ENCODE peak calls at places on chromosomes 12 and 14, in seven cellular contexts. One of them, this sample, is unnamed.

GRCh38 chr14:104286086-104286485 is 147.7 kb downstream of the KIF26A start:
- DNase-seq in ovary: no peak
- DNase-seq in H1: no peak
- DNase-seq in endothelial cell of umbilical vein: no peak
- DNase-seq in body of pancreas: no peak
- DNase-seq in HepG2: no peak
- DNase-seq in right lobe of liver: peak; percentile 3
- DNase-seq in this sample: peak; percentile 18

GRCh38 chr12:3684449-3685051 is 68.4 kb downstream of the CRACR2A start:
- DNase-seq in body of pancreas: no peak
- DNase-seq in right lobe of liver: no peak
- DNase-seq in ovary: no peak
- DNase-seq in H1: peak; percentile 23
- DNase-seq in endothelial cell of umbilical vein: no peak
- DNase-seq in HepG2: no peak
- DNase-seq in this sample: no peak

GRCh38 chr12:117140397-117141096 is 41.3 kb upstream of the TESC start:
- DNase-seq in body of pancreas: peak; percentile 46
- DNase-seq in H1: no peak
- DNase-seq in ovary: no peak
- DNase-seq in endothelial cell of umbilical vein: no peak
- DNase-seq in right lobe of liver: peak; percentile 68
- DNase-seq in HepG2: no peak
- DNase-seq in this sample: no peak

GRCh38 chr14:51006781-51007211 is 62.5 kb upstream of the PYGL start:
- DNase-seq in right lobe of liver: peak; percentile 46
- DNase-seq in endothelial cell of umbilical vein: no peak
- DNase-seq in H1: no peak
- DNase-seq in HepG2: no peak
- DNase-seq in body of pancreas: no peak
- DNase-seq in ovary: no peak
- DNase-seq in this sample: no peak

GRCh38 chr14:93987376-93987775 is 9.7 kb upstream of the CCDC197 start:
- DNase-seq in body of pancreas: no peak
- DNase-seq in right lobe of liver: no peak
- DNase-seq in H1: no peak
- DNase-seq in HepG2: no peak
- DNase-seq in ovary: no peak
- DNase-seq in endothelial cell of umbilical vein: no peak
- DNase-seq in this sample: no peak

GRCh38 chr14:33551963-33552362 is 398.9 kb downstream of the EGLN3 start:
- DNase-seq in H1: no peak
- DNase-seq in endothelial cell of umbilical vein: no peak
- DNase-seq in ovary: no peak
- DNase-seq in HepG2: no peak
- DNase-seq in body of pancreas: no peak
- DNase-seq in right lobe of liver: no peak
- DNase-seq in this sample: no peak

GRCh38 chr12:121812921-121813896 is 9.4 kb downstream of the SETD1B start:
- DNase-seq in ovary: peak; percentile 23
- DNase-seq in right lobe of liver: peak; percentile 52
- DNase-seq in H1: no peak
- DNase-seq in endothelial cell of umbilical vein: no peak
- DNase-seq in body of pancreas: no peak
- DNase-seq in HepG2: no peak
- DNase-seq in this sample: peak; percentile 57

GRCh38 chr12:71746983-71747611 is 7.6 kb upstream of the RAB21 start:
- DNase-seq in body of pancreas: peak; percentile 54
- DNase-seq in ovary: peak; percentile 36
- DNase-seq in HepG2: peak; percentile 66
- DNase-seq in right lobe of liver: no peak
- DNase-seq in H1: no peak
- DNase-seq in endothelial cell of umbilical vein: peak; percentile 66
- DNase-seq in this sample: no peak

GRCh38 chr12:78864483-78865296 is at the start of gene SYT1:
- DNase-seq in endothelial cell of umbilical vein: peak; percentile 77
- DNase-seq in H1: peak; percentile 56
- DNase-seq in right lobe of liver: peak; percentile 21
- DNase-seq in body of pancreas: no peak
- DNase-seq in ovary: peak; percentile 76
- DNase-seq in HepG2: no peak
- DNase-seq in this sample: peak; percentile 50

GRCh38 chr14:100303179-100303578 is 3.1 kb downstream of the SLC25A29 start:
- DNase-seq in HepG2: no peak
- DNase-seq in ovary: no peak
- DNase-seq in H1: no peak
- DNase-seq in right lobe of liver: no peak
- DNase-seq in endothelial cell of umbilical vein: no peak
- DNase-seq in body of pancreas: no peak
- DNase-seq in this sample: no peak

GRCh38 chr12:81610955-81611889 is 147.9 kb downstream of the PPFIA2 start:
- DNase-seq in H1: peak; percentile 45
- DNase-seq in body of pancreas: no peak
- DNase-seq in HepG2: peak; percentile 28
- DNase-seq in right lobe of liver: no peak
- DNase-seq in endothelial cell of umbilical vein: peak; percentile 2
- DNase-seq in ovary: no peak
- DNase-seq in this sample: no peak

GRCh38 chr14:94472842-94473241 is 3.2 kb downstream of the SERPINA9 start:
- DNase-seq in H1: no peak
- DNase-seq in HepG2: no peak
- DNase-seq in body of pancreas: no peak
- DNase-seq in right lobe of liver: no peak
- DNase-seq in endothelial cell of umbilical vein: no peak
- DNase-seq in ovary: no peak
- DNase-seq in this sample: peak; percentile 37

GRCh38 chr12:131155131-131155530 is 201.4 kb downstream of the ADGRD1 start:
- DNase-seq in ovary: no peak
- DNase-seq in HepG2: no peak
- DNase-seq in body of pancreas: no peak
- DNase-seq in endothelial cell of umbilical vein: no peak
- DNase-seq in H1: no peak
- DNase-seq in right lobe of liver: no peak
- DNase-seq in this sample: no peak

GRCh38 chr12:10559241-10559640 is 53.6 kb downstream of the EIF2S3B start:
- DNase-seq in ovary: no peak
- DNase-seq in endothelial cell of umbilical vein: no peak
- DNase-seq in HepG2: no peak
- DNase-seq in H1: no peak
- DNase-seq in body of pancreas: no peak
- DNase-seq in right lobe of liver: no peak
- DNase-seq in this sample: peak; percentile 46

GRCh38 chr12:47114481-47114892 is 34.7 kb upstream of the AMIGO2 start:
- DNase-seq in body of pancreas: no peak
- DNase-seq in right lobe of liver: no peak
- DNase-seq in HepG2: no peak
- DNase-seq in H1: no peak
- DNase-seq in endothelial cell of umbilical vein: no peak
- DNase-seq in ovary: no peak
- DNase-seq in this sample: no peak

GRCh38 chr14:100078997-100079561 is 13.9 kb downstream of the EVL start:
- DNase-seq in ovary: no peak
- DNase-seq in H1: peak; percentile 71
- DNase-seq in endothelial cell of umbilical vein: peak; percentile 9
- DNase-seq in right lobe of liver: no peak
- DNase-seq in body of pancreas: no peak
- DNase-seq in HepG2: no peak
- DNase-seq in this sample: peak; percentile 88

GRCh38 chr12:128856791-128857078 is 3.5 kb downstream of the GLT1D1 start:
- DNase-seq in right lobe of liver: no peak
- DNase-seq in body of pancreas: no peak
- DNase-seq in endothelial cell of umbilical vein: no peak
- DNase-seq in HepG2: no peak
- DNase-seq in H1: no peak
- DNase-seq in ovary: no peak
- DNase-seq in this sample: peak; percentile 23

GRCh38 chr14:32039401-32039800 is 37.7 kb upstream of the ARHGAP5 start:
- DNase-seq in endothelial cell of umbilical vein: no peak
- DNase-seq in H1: no peak
- DNase-seq in ovary: no peak
- DNase-seq in HepG2: no peak
- DNase-seq in body of pancreas: no peak
- DNase-seq in right lobe of liver: no peak
- DNase-seq in this sample: no peak

GRCh38 chr14:94953541-94954260 is 183.8 kb upstream of the GSC start:
- DNase-seq in right lobe of liver: no peak
- DNase-seq in HepG2: no peak
- DNase-seq in ovary: no peak
- DNase-seq in H1: no peak
- DNase-seq in body of pancreas: no peak
- DNase-seq in endothelial cell of umbilical vein: no peak
- DNase-seq in this sample: no peak

GRCh38 chr14:36317650-36318049 is 2.8 kb downstream of the MBIP start:
- DNase-seq in HepG2: no peak
- DNase-seq in body of pancreas: no peak
- DNase-seq in endothelial cell of umbilical vein: peak; percentile 16
- DNase-seq in H1: no peak
- DNase-seq in right lobe of liver: no peak
- DNase-seq in ovary: no peak
- DNase-seq in this sample: no peak

GRCh38 chr14:94313991-94314655 is 9.0 kb downstream of the SERPINA6 start:
- DNase-seq in body of pancreas: no peak
- DNase-seq in endothelial cell of umbilical vein: no peak
- DNase-seq in right lobe of liver: no peak
- DNase-seq in ovary: no peak
- DNase-seq in H1: no peak
- DNase-seq in HepG2: no peak
- DNase-seq in this sample: no peak

GRCh38 chr12:19120795-19121194 is 8.7 kb upstream of the PLEKHA5 start:
- DNase-seq in body of pancreas: no peak
- DNase-seq in endothelial cell of umbilical vein: no peak
- DNase-seq in right lobe of liver: no peak
- DNase-seq in HepG2: no peak
- DNase-seq in H1: no peak
- DNase-seq in ovary: no peak
- DNase-seq in this sample: no peak

GRCh38 chr12:47346251-47347019 is 266.7 kb upstream of the AMIGO2 start:
- DNase-seq in H1: no peak
- DNase-seq in HepG2: peak; percentile 93
- DNase-seq in endothelial cell of umbilical vein: no peak
- DNase-seq in ovary: no peak
- DNase-seq in right lobe of liver: no peak
- DNase-seq in body of pancreas: peak; percentile 43
- DNase-seq in this sample: no peak

GRCh38 chr12:84814664-84815245 is 97.8 kb downstream of the SLC6A15 start:
- DNase-seq in endothelial cell of umbilical vein: no peak
- DNase-seq in right lobe of liver: no peak
- DNase-seq in HepG2: no peak
- DNase-seq in ovary: no peak
- DNase-seq in body of pancreas: no peak
- DNase-seq in H1: no peak
- DNase-seq in this sample: no peak

GRCh38 chr12:100927825-100928224 is 133.2 kb downstream of the ANO4 start:
- DNase-seq in ovary: no peak
- DNase-seq in right lobe of liver: no peak
- DNase-seq in H1: no peak
- DNase-seq in endothelial cell of umbilical vein: no peak
- DNase-seq in body of pancreas: no peak
- DNase-seq in HepG2: no peak
- DNase-seq in this sample: no peak

GRCh38 chr14:104295681-104296387 is 157.4 kb downstream of the KIF26A start:
- DNase-seq in endothelial cell of umbilical vein: no peak
- DNase-seq in body of pancreas: no peak
- DNase-seq in H1: no peak
- DNase-seq in right lobe of liver: peak; percentile 13
- DNase-seq in ovary: peak; percentile 20
- DNase-seq in HepG2: no peak
- DNase-seq in this sample: no peak

GRCh38 chr14:99389171-99389826 is 91.4 kb downstream of the SETD3 start:
- DNase-seq in HepG2: peak; percentile 21
- DNase-seq in ovary: peak; percentile 37
- DNase-seq in endothelial cell of umbilical vein: peak; percentile 31
- DNase-seq in right lobe of liver: peak; percentile 57
- DNase-seq in H1: peak; percentile 98
- DNase-seq in body of pancreas: no peak
- DNase-seq in this sample: no peak

GRCh38 chr12:100718212-100718611 is 76.4 kb upstream of the ANO4 start:
- DNase-seq in H1: no peak
- DNase-seq in right lobe of liver: no peak
- DNase-seq in HepG2: no peak
- DNase-seq in ovary: no peak
- DNase-seq in body of pancreas: no peak
- DNase-seq in endothelial cell of umbilical vein: no peak
- DNase-seq in this sample: no peak

GRCh38 chr14:61493239-61493638 is 171.9 kb downstream of the PRKCH start:
- DNase-seq in right lobe of liver: no peak
- DNase-seq in H1: no peak
- DNase-seq in endothelial cell of umbilical vein: peak; percentile 24
- DNase-seq in ovary: no peak
- DNase-seq in HepG2: no peak
- DNase-seq in body of pancreas: no peak
- DNase-seq in this sample: no peak

DNA sequence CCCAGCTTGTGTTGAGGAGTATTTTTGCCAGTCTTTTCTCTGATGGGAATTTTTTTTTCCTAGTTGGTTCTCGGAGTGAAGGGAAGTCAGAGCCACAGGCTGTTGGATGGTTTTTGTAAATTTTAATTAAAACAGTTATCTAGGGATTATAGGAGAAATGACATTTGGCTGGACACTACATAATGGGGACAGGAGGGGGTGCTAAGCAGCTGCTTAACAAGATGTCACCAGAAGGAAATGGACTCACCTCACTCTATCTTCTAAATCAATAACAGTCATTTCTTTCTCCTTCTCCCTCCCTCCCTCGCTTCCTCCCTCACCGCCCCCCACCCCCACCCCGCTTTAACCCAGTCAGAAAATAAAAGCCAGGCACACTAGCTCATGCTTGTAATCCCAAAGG is 93.4 kb upstream of the TMEM233 start:
- DNase-seq in right lobe of liver: no peak
- DNase-seq in ovary: no peak
- DNase-seq in body of pancreas: no peak
- DNase-seq in HepG2: no peak
- DNase-seq in H1: no peak
- DNase-seq in endothelial cell of umbilical vein: no peak
- DNase-seq in this sample: no peak
- TF ChIP-seq CTCF in right lobe of liver: no peak
- TF ChIP-seq CTCF in ovary: no peak
- TF ChIP-seq CTCF in body of pancreas: no peak
- TF ChIP-seq CTCF in HepG2: no peak
- TF ChIP-seq CTCF in H1: peak; percentile 27
- TF ChIP-seq CTCF in endothelial cell of umbilical vein: no peak
- TF ChIP-seq CTCF in this sample: no peak

GRCh38 chr12:11652351-11653040 is 3.0 kb downstream of the ETV6 start:
- DNase-seq in endothelial cell of umbilical vein: peak; percentile 67
- DNase-seq in ovary: no peak
- DNase-seq in right lobe of liver: no peak
- DNase-seq in HepG2: no peak
- DNase-seq in H1: no peak
- DNase-seq in body of pancreas: no peak
- DNase-seq in this sample: peak; percentile 69
- TF ChIP-seq POLR2A in endothelial cell of umbilical vein: no peak
- TF ChIP-seq POLR2A in ovary: no peak
- TF ChIP-seq POLR2A in right lobe of liver: peak; percentile 40
- TF ChIP-seq POLR2A in HepG2: no peak
- TF ChIP-seq POLR2A in H1: no peak
- TF ChIP-seq POLR2A in body of pancreas: no peak
- TF ChIP-seq POLR2A in this sample: no peak

GRCh38 chr14:91997492-91997891 is 42.4 kb downstream of the TRIP11 start:
- DNase-seq in H1: no peak
- DNase-seq in right lobe of liver: no peak
- DNase-seq in ovary: no peak
- DNase-seq in endothelial cell of umbilical vein: peak; percentile 66
- DNase-seq in body of pancreas: no peak
- DNase-seq in HepG2: no peak
- DNase-seq in this sample: no peak
- H3K27ac ChIP-seq in H1: no peak overlapping the region
- H3K27ac ChIP-seq in right lobe of liver: no peak overlapping the region
- H3K27ac ChIP-seq in ovary: no peak overlapping the region
- H3K27ac ChIP-seq in endothelial cell of umbilical vein: peak overlapping the region; percentile 45
- H3K27ac ChIP-seq in body of pancreas: peak overlapping the region; percentile 60
- H3K27ac ChIP-seq in HepG2: no peak overlapping the region
- H3K27ac ChIP-seq in this sample: peak overlapping the region; percentile 18

GRCh38 chr12:76878045-76878898 is 547 bp downstream of the CSRP2 start:
- DNase-seq in body of pancreas: peak; percentile 32
- DNase-seq in HepG2: peak; percentile 23
- DNase-seq in H1: peak; percentile 83
- DNase-seq in ovary: peak; percentile 22
- DNase-seq in right lobe of liver: peak; percentile 42
- DNase-seq in endothelial cell of umbilical vein: peak; percentile 22
- DNase-seq in this sample: no peak
- TF ChIP-seq CTCF in body of pancreas: peak; percentile 17
- TF ChIP-seq CTCF in HepG2: peak; percentile 18
- TF ChIP-seq CTCF in H1: peak; percentile 29
- TF ChIP-seq CTCF in ovary: no peak
- TF ChIP-seq CTCF in right lobe of liver: peak; percentile 15
- TF ChIP-seq CTCF in endothelial cell of umbilical vein: peak; percentile 27
- TF ChIP-seq CTCF in this sample: no peak